ENCODE peak calls at places on chromosomes 4 and X, in four cellular contexts. One of them, this sample, is unnamed.

GRCh38 chrX:31297881-31298280 is 226.0 kb upstream of the FTHL17 start:
- DNase-seq in right atrium auricular region: no peak
- DNase-seq in suprapubic skin: no peak
- DNase-seq in mesothelial cell of epicardium: no peak
- DNase-seq in this sample: no peak

GRCh38 chr4:96916731-96917130 is 1076.8 kb downstream of the PDHA2 start:
- DNase-seq in right atrium auricular region: no peak
- DNase-seq in suprapubic skin: no peak
- DNase-seq in mesothelial cell of epicardium: no peak
- DNase-seq in this sample: no peak

GRCh38 chr4:169611157-169611556 is 1.2 kb downstream of the NEK1 start:
- DNase-seq in right atrium auricular region: no peak
- DNase-seq in suprapubic skin: no peak
- DNase-seq in mesothelial cell of epicardium: no peak
- DNase-seq in this sample: no peak

GRCh38 chrX:25536307-25536970 is 520.7 kb upstream of the ARX start:
- DNase-seq in right atrium auricular region: no peak
- DNase-seq in suprapubic skin: no peak
- DNase-seq in mesothelial cell of epicardium: no peak
- DNase-seq in this sample: no peak

GRCh38 chr4:2742081-2742822 is 13.9 kb downstream of the TNIP2 start:
- DNase-seq in right atrium auricular region: no peak
- DNase-seq in suprapubic skin: no peak
- DNase-seq in mesothelial cell of epicardium: no peak
- DNase-seq in this sample: no peak

GRCh38 chr4:25446611-25447010 is 69.5 kb downstream of the ANAPC4 start:
- DNase-seq in right atrium auricular region: no peak
- DNase-seq in suprapubic skin: no peak
- DNase-seq in mesothelial cell of epicardium: no peak
- DNase-seq in this sample: no peak

GRCh38 chrX:69988955-69989394 is 60.8 kb downstream of the AWAT2 start:
- DNase-seq in right atrium auricular region: no peak
- DNase-seq in suprapubic skin: no peak
- DNase-seq in mesothelial cell of epicardium: no peak
- DNase-seq in this sample: no peak

GRCh38 chr4:145956288-145956890 is 17.8 kb upstream of the ZNF827 start:
- DNase-seq in right atrium auricular region: no peak
- DNase-seq in suprapubic skin: no peak
- DNase-seq in mesothelial cell of epicardium: no peak
- DNase-seq in this sample: no peak

GRCh38 chr4:59062970-59063369 is 1952.8 kb upstream of the IGFBP7 start:
- DNase-seq in right atrium auricular region: no peak
- DNase-seq in suprapubic skin: no peak
- DNase-seq in mesothelial cell of epicardium: no peak
- DNase-seq in this sample: no peak

GRCh38 chr4:103098746-103099421 is 750 bp downstream of the BDH2 start:
- DNase-seq in right atrium auricular region: no peak
- DNase-seq in suprapubic skin: no peak
- DNase-seq in mesothelial cell of epicardium: no peak
- DNase-seq in this sample: no peak

GRCh38 chr4:101346562-101347266 is 612 bp downstream of the PPP3CA start:
- DNase-seq in right atrium auricular region: peak; percentile 61
- DNase-seq in suprapubic skin: peak; percentile 83
- DNase-seq in mesothelial cell of epicardium: peak; percentile 44
- DNase-seq in this sample: no peak

GRCh38 chr4:189046642-189047041 is 894.0 kb upstream of the FRG1 start:
- DNase-seq in right atrium auricular region: no peak
- DNase-seq in suprapubic skin: no peak
- DNase-seq in mesothelial cell of epicardium: no peak
- DNase-seq in this sample: no peak

GRCh38 chrX:64204701-64205440 is 637 bp downstream of the AMER1 start:
- DNase-seq in right atrium auricular region: no peak
- DNase-seq in suprapubic skin: peak; percentile 69
- DNase-seq in mesothelial cell of epicardium: no peak
- DNase-seq in this sample: peak; percentile 72

GRCh38 chr4:89531932-89532640 is 224.5 kb upstream of the GPRIN3 start:
- DNase-seq in right atrium auricular region: no peak
- DNase-seq in suprapubic skin: no peak
- DNase-seq in mesothelial cell of epicardium: no peak
- DNase-seq in this sample: no peak

GRCh38 chr4:113435893-113436292 is 325.6 kb downstream of the CAMK2D start:
- DNase-seq in right atrium auricular region: peak; percentile 83
- DNase-seq in suprapubic skin: no peak
- DNase-seq in mesothelial cell of epicardium: no peak
- DNase-seq in this sample: no peak

GRCh38 chr4:47839259-47839658 is 1.4 kb upstream of the CORIN start:
- DNase-seq in right atrium auricular region: peak; percentile 76
- DNase-seq in suprapubic skin: peak; percentile 79
- DNase-seq in mesothelial cell of epicardium: no peak
- DNase-seq in this sample: no peak

GRCh38 chr4:15470149-15470520 is 453 bp downstream of the CC2D2A start:
- DNase-seq in right atrium auricular region: no peak
- DNase-seq in suprapubic skin: no peak
- DNase-seq in mesothelial cell of epicardium: no peak
- DNase-seq in this sample: no peak

GRCh38 chrX:131675596-131676194 is 131.8 kb downstream of the OR13H1 start:
- DNase-seq in right atrium auricular region: no peak
- DNase-seq in suprapubic skin: no peak
- DNase-seq in mesothelial cell of epicardium: no peak
- DNase-seq in this sample: no peak
- TF ChIP-seq CTCF in right atrium auricular region: no peak
- TF ChIP-seq CTCF in suprapubic skin: no peak
- TF ChIP-seq CTCF in mesothelial cell of epicardium: no peak
- TF ChIP-seq CTCF in this sample: peak; percentile 78

GRCh38 chrX:104195489-104196084 is 29.3 kb downstream of the FAM199X start:
- DNase-seq in right atrium auricular region: no peak
- DNase-seq in suprapubic skin: no peak
- DNase-seq in mesothelial cell of epicardium: no peak
- DNase-seq in this sample: no peak
- TF ChIP-seq CTCF in right atrium auricular region: peak; percentile 68
- TF ChIP-seq CTCF in suprapubic skin: peak; percentile 21
- TF ChIP-seq CTCF in mesothelial cell of epicardium: peak; percentile 85
- TF ChIP-seq CTCF in this sample: peak; percentile 91

DNA sequence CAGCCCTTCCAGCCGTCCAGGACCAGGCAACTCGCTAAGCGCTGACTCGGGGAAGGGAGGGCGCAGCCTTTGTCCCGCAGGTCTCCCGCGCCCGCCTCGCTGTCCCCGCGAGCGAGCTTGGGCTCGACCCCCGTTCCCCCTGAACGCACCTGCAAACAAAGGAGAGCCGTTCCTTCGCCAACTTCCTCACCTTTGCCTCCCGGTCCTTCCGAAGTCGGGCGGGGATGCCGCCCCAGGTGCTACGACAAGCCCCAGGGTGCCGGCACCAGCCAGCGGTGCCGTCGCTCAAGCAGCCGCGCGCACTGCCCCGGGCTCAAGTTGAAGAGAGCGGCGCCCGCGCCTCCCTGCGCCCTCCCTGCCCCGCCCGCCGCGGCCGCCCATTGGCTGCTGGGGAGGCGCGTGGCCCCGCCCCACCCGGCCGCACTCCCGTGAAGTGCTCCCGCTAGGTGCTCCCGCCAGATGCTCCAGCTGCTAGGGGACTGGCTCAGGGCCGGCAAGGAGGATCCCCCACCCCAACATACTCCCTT is 107.1 kb downstream of the NSUN7 start:
- DNase-seq in right atrium auricular region: peak; percentile 60
- DNase-seq in suprapubic skin: no peak
- DNase-seq in mesothelial cell of epicardium: peak; percentile 64
- DNase-seq in this sample: peak; percentile 85
- TF ChIP-seq CTCF in right atrium auricular region: no peak
- TF ChIP-seq CTCF in suprapubic skin: no peak
- TF ChIP-seq CTCF in mesothelial cell of epicardium: no peak
- TF ChIP-seq CTCF in this sample: no peak

DNA sequence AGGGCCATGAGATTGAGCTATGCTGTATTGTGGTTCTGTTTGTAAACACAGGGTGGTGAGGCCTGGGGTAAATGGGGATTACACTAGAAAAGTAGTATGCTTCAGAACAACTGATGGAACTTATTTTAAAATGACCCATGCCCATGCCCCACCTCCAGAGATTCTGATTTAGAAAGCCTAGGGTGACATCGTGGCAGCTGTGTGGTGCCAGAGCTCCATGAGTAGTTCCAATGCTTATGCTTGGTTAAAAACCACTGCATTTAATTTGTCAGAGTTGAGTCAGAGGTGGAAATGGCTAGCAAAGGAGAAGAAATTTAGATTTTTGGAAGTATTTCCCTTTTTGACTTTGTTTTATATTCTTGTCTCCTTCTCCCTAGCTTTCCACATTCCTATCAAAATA is 63.4 kb upstream of the PDE5A start:
- DNase-seq in right atrium auricular region: no peak
- DNase-seq in suprapubic skin: no peak
- DNase-seq in mesothelial cell of epicardium: no peak
- DNase-seq in this sample: no peak
- TF ChIP-seq CTCF in right atrium auricular region: no peak
- TF ChIP-seq CTCF in suprapubic skin: no peak
- TF ChIP-seq CTCF in mesothelial cell of epicardium: no peak
- TF ChIP-seq CTCF in this sample: no peak

This sample was measured in type B pancreatic cell.